ENCODE peak calls at places on chromosomes 3 and 15, in four cellular contexts. One of them, this sample, is unnamed.

GRCh38 chr3:9669277-9669676 is 20.0 kb downstream of the MTMR14 start:
- DNase-seq in GM12878: no peak
- DNase-seq in HepG2: no peak
- DNase-seq in K562: no peak
- DNase-seq in this sample: no peak

GRCh38 chr3:107578091-107578490 is 55.3 kb downstream of the BBX start:
- DNase-seq in GM12878: no peak
- DNase-seq in HepG2: no peak
- DNase-seq in K562: no peak
- DNase-seq in this sample: no peak

GRCh38 chr3:179091113-179091512 is 19.5 kb upstream of the ZMAT3 start:
- DNase-seq in GM12878: no peak
- DNase-seq in HepG2: no peak
- DNase-seq in K562: no peak
- DNase-seq in this sample: no peak

GRCh38 chr3:53170325-53171108 is 9.5 kb downstream of the PRKCD start:
- DNase-seq in GM12878: peak
- DNase-seq in HepG2: peak
- DNase-seq in K562: no peak
- DNase-seq in this sample: no peak

GRCh38 chr3:127857270-127857801 is 35.0 kb upstream of the MGLL start:
- DNase-seq in GM12878: no peak
- DNase-seq in HepG2: no peak
- DNase-seq in K562: no peak
- DNase-seq in this sample: no peak

GRCh38 chr3:178767558-178767957 is 231.3 kb downstream of the KCNMB2 start:
- DNase-seq in GM12878: no peak
- DNase-seq in HepG2: no peak
- DNase-seq in K562: no peak
- DNase-seq in this sample: no peak

GRCh38 chr15:88701561-88702095 is 62.8 kb downstream of the ISG20 start:
- DNase-seq in GM12878: no peak
- DNase-seq in HepG2: peak
- DNase-seq in K562: peak
- DNase-seq in this sample: peak

GRCh38 chr3:50028336-50028735 is 60.4 kb upstream of the RBM5 start:
- DNase-seq in GM12878: no peak
- DNase-seq in HepG2: no peak
- DNase-seq in K562: no peak
- DNase-seq in this sample: no peak

GRCh38 chr15:25208735-25209134 is 230.1 kb downstream of the UBE3A start:
- DNase-seq in GM12878: no peak
- DNase-seq in HepG2: no peak
- DNase-seq in K562: peak
- DNase-seq in this sample: peak

GRCh38 chr3:156677120-156677479 is 2.7 kb downstream of the TIPARP start:
- DNase-seq in GM12878: no peak
- DNase-seq in HepG2: no peak
- DNase-seq in K562: no peak
- DNase-seq in this sample: no peak

GRCh38 chr15:67089218-67090193 is 24.1 kb downstream of the SMAD3 start:
- DNase-seq in GM12878: no peak
- DNase-seq in HepG2: no peak
- DNase-seq in K562: peak
- DNase-seq in this sample: no peak

GRCh38 chr3:10234526-10235230 is 13.6 kb upstream of the TATDN2 start:
- DNase-seq in GM12878: no peak
- DNase-seq in HepG2: no peak
- DNase-seq in K562: peak
- DNase-seq in this sample: peak

GRCh38 chr15:76961277-76962010 is 29.9 kb downstream of the RCN2 start:
- DNase-seq in GM12878: no peak
- DNase-seq in HepG2: no peak
- DNase-seq in K562: no peak
- DNase-seq in this sample: no peak

GRCh38 chr15:59522988-59523461 is 85.0 kb downstream of the FAM81A start:
- DNase-seq in GM12878: no peak
- DNase-seq in HepG2: no peak
- DNase-seq in K562: no peak
- DNase-seq in this sample: no peak

GRCh38 chr3:48370330-48370708 is 1.7 kb upstream of the FBXW12 start:
- DNase-seq in GM12878: no peak
- DNase-seq in HepG2: no peak
- DNase-seq in K562: no peak
- DNase-seq in this sample: no peak

GRCh38 chr3:18667552-18667951 is 242.4 kb upstream of the SATB1 start:
- DNase-seq in GM12878: no peak
- DNase-seq in HepG2: no peak
- DNase-seq in K562: no peak
- DNase-seq in this sample: no peak

GRCh38 chr3:64291345-64291744 is 66.1 kb upstream of the PRICKLE2 start:
- DNase-seq in GM12878: no peak
- DNase-seq in HepG2: no peak
- DNase-seq in K562: no peak
- DNase-seq in this sample: no peak

GRCh38 chr15:68022061-68022460 is 32.1 kb upstream of the PIAS1 start:
- DNase-seq in GM12878: no peak
- DNase-seq in HepG2: no peak
- DNase-seq in K562: no peak
- DNase-seq in this sample: no peak

GRCh38 chr3:129224984-129225393 is 24.4 kb upstream of the COPG1 start:
- DNase-seq in GM12878: no peak
- DNase-seq in HepG2: peak
- DNase-seq in K562: no peak
- DNase-seq in this sample: no peak

GRCh38 chr3:72820405-72820804 is 27.8 kb downstream of the SHQ1 start:
- DNase-seq in GM12878: no peak
- DNase-seq in HepG2: no peak
- DNase-seq in K562: no peak
- DNase-seq in this sample: no peak

GRCh38 chr3:52210550-52211046 is 12.6 kb downstream of the ALAS1 start:
- DNase-seq in GM12878: no peak
- DNase-seq in HepG2: peak
- DNase-seq in K562: no peak
- DNase-seq in this sample: no peak

GRCh38 chr3:14879161-14879888 is 60.6 kb downstream of the FGD5 start:
- DNase-seq in GM12878: no peak
- DNase-seq in HepG2: no peak
- DNase-seq in K562: no peak
- DNase-seq in this sample: peak

GRCh38 chr3:98027084-98027445 is 8.1 kb downstream of the GABRR3 start:
- DNase-seq in GM12878: no peak
- DNase-seq in HepG2: no peak
- DNase-seq in K562: no peak
- DNase-seq in this sample: no peak

GRCh38 chr3:11613851-11614491 is 29.7 kb downstream of the VGLL4 start:
- DNase-seq in GM12878: no peak
- DNase-seq in HepG2: no peak
- DNase-seq in K562: no peak
- DNase-seq in this sample: no peak

GRCh38 chr3:189236352-189236751 is 64.6 kb downstream of the TPRG1 start:
- DNase-seq in GM12878: no peak
- DNase-seq in HepG2: no peak
- DNase-seq in K562: no peak
- DNase-seq in this sample: no peak

GRCh38 chr3:189232790-189233189 is 61.0 kb downstream of the TPRG1 start:
- DNase-seq in GM12878: no peak
- DNase-seq in HepG2: no peak
- DNase-seq in K562: no peak
- DNase-seq in this sample: no peak

GRCh38 chr3:189235214-189235613 is 63.4 kb downstream of the TPRG1 start:
- DNase-seq in GM12878: no peak
- DNase-seq in HepG2: no peak
- DNase-seq in K562: no peak
- DNase-seq in this sample: no peak

GRCh38 chr3:189229421-189229820 is 57.6 kb downstream of the TPRG1 start:
- DNase-seq in GM12878: no peak
- DNase-seq in HepG2: no peak
- DNase-seq in K562: no peak
- DNase-seq in this sample: no peak

GRCh38 chr3:189233225-189233858 is 61.6 kb downstream of the TPRG1 start:
- DNase-seq in GM12878: no peak
- DNase-seq in HepG2: peak
- DNase-seq in K562: peak
- DNase-seq in this sample: peak
- TF ChIP-seq CREM in GM12878: no peak
- TF ChIP-seq CREM in HepG2: no peak
- TF ChIP-seq CREM in K562: no peak
- TF ChIP-seq CREM in this sample: no peak

GRCh38 chr15:90610220-90610619 is 80.5 kb downstream of the CRTC3 start:
- DNase-seq in GM12878: no peak
- DNase-seq in HepG2: no peak
- DNase-seq in K562: no peak
- DNase-seq in this sample: no peak
- TF ChIP-seq NR2C2 in GM12878: no peak
- TF ChIP-seq NR2C2 in HepG2: no peak
- TF ChIP-seq NR2C2 in K562: no peak
- TF ChIP-seq NR2C2 in this sample: no peak

GRCh38 chr3:123695731-123696640 is 111.1 kb upstream of the HACD2 start:
- DNase-seq in GM12878: no peak
- DNase-seq in HepG2: no peak
- DNase-seq in K562: no peak
- DNase-seq in this sample: no peak
- TF ChIP-seq ETV6 in GM12878: no peak
- TF ChIP-seq ETV6 in HepG2: no peak
- TF ChIP-seq ETV6 in K562: no peak
- TF ChIP-seq ETV6 in this sample: no peak

DNA sequence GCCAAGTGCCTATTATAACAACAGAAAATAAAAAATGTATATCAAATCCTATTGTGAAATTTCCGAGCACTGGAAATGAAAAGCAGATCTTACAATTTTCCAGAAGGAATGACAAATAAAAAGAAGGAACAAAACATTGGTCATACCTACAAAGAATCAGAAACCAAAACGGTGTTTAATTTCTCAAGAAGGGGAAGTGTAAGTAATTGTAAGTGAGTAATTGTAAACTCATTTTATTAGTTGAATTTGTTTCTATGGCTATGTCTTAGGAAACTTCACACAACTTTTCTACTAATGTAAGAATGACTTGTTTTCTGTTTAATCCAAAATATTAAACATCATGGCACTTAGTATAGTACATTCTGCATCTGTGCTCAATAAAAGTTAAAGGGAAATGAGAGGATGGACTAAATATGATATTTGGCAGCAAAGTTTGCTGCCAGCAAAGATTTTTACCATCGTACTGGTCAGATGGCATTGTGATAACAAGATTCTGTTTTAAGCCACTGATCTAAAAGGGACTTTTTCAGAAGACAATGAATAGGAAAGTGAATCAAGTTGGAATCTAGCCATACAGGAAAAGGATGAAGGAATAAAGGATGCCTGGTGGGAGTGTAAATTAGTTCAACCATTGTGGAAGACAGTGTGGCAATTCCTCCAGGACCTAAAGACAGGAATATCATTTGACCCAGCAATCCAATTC is 232.4 kb downstream of the NFKBIZ start:
- DNase-seq in GM12878: no peak
- DNase-seq in HepG2: no peak
- DNase-seq in K562: no peak
- DNase-seq in this sample: no peak
- TF ChIP-seq CREM in GM12878: no peak
- TF ChIP-seq CREM in HepG2: no peak
- TF ChIP-seq CREM in K562: no peak
- TF ChIP-seq CREM in this sample: no peak

GRCh38 chr3:25457642-25458419 is 29.8 kb downstream of the RARB start:
- DNase-seq in GM12878: no peak
- DNase-seq in HepG2: no peak
- DNase-seq in K562: no peak
- DNase-seq in this sample: no peak
- TF ChIP-seq NR2C2 in GM12878: no peak
- TF ChIP-seq NR2C2 in HepG2: no peak
- TF ChIP-seq NR2C2 in K562: no peak
- TF ChIP-seq NR2C2 in this sample: no peak

GRCh38 chr15:78374436-78375393 is 34.6 kb downstream of the CRABP1 start:
- DNase-seq in GM12878: no peak
- DNase-seq in HepG2: peak
- DNase-seq in K562: peak
- DNase-seq in this sample: no peak
- TF ChIP-seq ETV6 in GM12878: no peak
- TF ChIP-seq ETV6 in HepG2: no peak
- TF ChIP-seq ETV6 in K562: no peak
- TF ChIP-seq ETV6 in this sample: no peak

GRCh38 chr3:38988955-38989354 is 62.8 kb downstream of the SCN11A start:
- DNase-seq in GM12878: no peak
- DNase-seq in HepG2: no peak
- DNase-seq in K562: no peak
- DNase-seq in this sample: no peak

GRCh38 chr3:38987456-38987855 is 64.3 kb downstream of the SCN11A start:
- DNase-seq in GM12878: no peak
- DNase-seq in HepG2: no peak
- DNase-seq in K562: no peak
- DNase-seq in this sample: no peak

GRCh38 chr3:38990621-38991020 is 61.1 kb downstream of the SCN11A start:
- DNase-seq in GM12878: no peak
- DNase-seq in HepG2: no peak
- DNase-seq in K562: no peak
- DNase-seq in this sample: no peak

GRCh38 chr3:38992117-38992779 is 59.5 kb downstream of the SCN11A start:
- DNase-seq in GM12878: no peak
- DNase-seq in HepG2: no peak
- DNase-seq in K562: no peak
- DNase-seq in this sample: no peak

GRCh38 chr3:38989932-38990510 is 61.7 kb downstream of the SCN11A start:
- DNase-seq in GM12878: no peak
- DNase-seq in HepG2: no peak
- DNase-seq in K562: no peak
- DNase-seq in this sample: no peak
- TF ChIP-seq CREM in GM12878: no peak
- TF ChIP-seq CREM in HepG2: no peak
- TF ChIP-seq CREM in K562: no peak
- TF ChIP-seq CREM in this sample: no peak